ENCODE peak calls at places on chromosomes 3 and 15, in seven cellular contexts. S, L, D, P, U, Q and F are unnamed samples.

GRCh38 chr15:44527241-44527640 is 9.7 kb upstream of the EIF3J start:
- DNase-seq in S (no peak), Q (no peak), U (no peak), L (no peak), D (no peak), P (no peak), F (no peak)

GRCh38 chr15:66766282-66767228 is 64.5 kb downstream of the SMAD6 start:
- DNase-seq in U (no peak), S (no peak), L (no peak), P (peak), Q (no peak), D (no peak), F (no peak)

GRCh38 chr3:129195731-129196256 is 12.1 kb upstream of the CNBP start:
- DNase-seq in U (peak), S (no peak), Q (no peak), P (peak), L (no peak), D (peak), F (peak)

GRCh38 chr3:122973893-122974615 is 53.5 kb downstream of the SEMA5B start:
- DNase-seq in U (no peak), D (peak), P (no peak), L (no peak), S (no peak), Q (no peak), F (no peak)

GRCh38 chr15:31367730-31368344 is 41.2 kb downstream of the KLF13 start:
- DNase-seq in Q (no peak), L (no peak), S (no peak), U (no peak), D (no peak), P (no peak), F (no peak)

GRCh38 chr15:47870956-47871625 is 153.8 kb downstream of the SEMA6D start:
- DNase-seq in P (peak), U (no peak), D (no peak), Q (no peak), L (no peak), S (no peak), F (peak)

GRCh38 chr15:71252036-71252898 is 137.0 kb downstream of the THSD4 start:
- DNase-seq in P (no peak), Q (no peak), D (no peak), S (no peak), L (no peak), U (no peak), F (no peak)

GRCh38 chr3:83928391-83928790 is 1030.4 kb upstream of the CADM2 start:
- DNase-seq in L (no peak), S (peak), D (no peak), Q (no peak), U (peak), P (peak), F (no peak)

GRCh38 chr3:155517907-155518306 is 224.4 kb upstream of the STRIT1 start:
- DNase-seq in Q (no peak), L (no peak), P (no peak), D (no peak), S (no peak), U (no peak), F (no peak)

GRCh38 chr3:117622130-117622841 is 912.7 kb downstream of the TUSC7 start:
- DNase-seq in L (no peak), S (no peak), P (peak), U (no peak), Q (no peak), D (no peak), F (peak)

GRCh38 chr15:92832992-92833438 is 67.1 kb upstream of the CHD2 start:
- DNase-seq in S (no peak), P (no peak), D (peak), Q (no peak), U (no peak), L (no peak), F (no peak)

GRCh38 chr3:47227678-47228077 is 54.9 kb downstream of the KIF9 start:
- DNase-seq in D (peak), L (no peak), U (no peak), P (no peak), Q (no peak), S (no peak), F (no peak)

GRCh38 chr3:173583496-173583895 is 186.0 kb downstream of the NLGN1 start:
- DNase-seq in P (no peak), D (no peak), U (no peak), S (no peak), L (no peak), Q (no peak), F (no peak)

GRCh38 chr3:196399485-196399945 is 32.7 kb downstream of the UBXN7 start:
- DNase-seq in U (no peak), Q (no peak), L (no peak), S (no peak), D (no peak), P (no peak), F (peak)

GRCh38 chr3:45704544-45704943 is 15.3 kb downstream of the SACM1L start:
- DNase-seq in D (no peak), Q (no peak), P (no peak), S (no peak), L (no peak), U (no peak), F (no peak)

GRCh38 chr3:125125822-125126245 is 70.0 kb upstream of the HEG1 start:
- DNase-seq in U (no peak), Q (no peak), D (no peak), L (no peak), S (no peak), P (peak), F (peak)

GRCh38 chr15:73697033-73697467 is 12.9 kb downstream of the CD276 start:
- DNase-seq in Q (peak), P (peak), S (peak), L (peak), U (peak), D (peak), F (no peak)

GRCh38 chr15:79060175-79060574 is 30.4 kb downstream of the RASGRF1 start:
- DNase-seq in U (no peak), P (no peak), D (no peak), S (no peak), L (no peak), Q (no peak), F (no peak)

GRCh38 chr3:17258823-17259436 is 374.2 kb downstream of the PLCL2 start:
- DNase-seq in L (no peak), D (peak), U (peak), P (peak), S (no peak), Q (no peak), F (no peak)

GRCh38 chr3:56839784-56840724 is 38.3 kb upstream of the ARHGEF3 start:
- DNase-seq in D (no peak), Q (no peak), S (no peak), U (no peak), P (peak), L (no peak), F (no peak)

GRCh38 chr3:165883866-165884478 is 46.7 kb upstream of the BCHE start:
- DNase-seq in Q (no peak), U (no peak), S (no peak), D (no peak), L (no peak), P (peak), F (no peak)

GRCh38 chr3:98901032-98901464 is 447 bp downstream of the DCBLD2 start:
- DNase-seq in P (peak), Q (peak), S (peak), D (peak), L (no peak), U (peak), F (no peak)

GRCh38 chr3:120324185-120324584 is 25.0 kb downstream of the LRRC58 start:
- DNase-seq in S (no peak), Q (no peak), L (no peak), U (no peak), P (peak), D (no peak), F (no peak)

GRCh38 chr15:72722071-72722696 is 36.2 kb downstream of the BBS4 start:
- DNase-seq in S (peak), U (peak), L (no peak), D (peak), P (peak), Q (peak), F (no peak)

GRCh38 chr15:78100886-78101285 is 8.5 kb downstream of the SH2D7 start:
- DNase-seq in U (no peak), P (no peak), L (no peak), D (no peak), S (no peak), Q (no peak), F (no peak)

GRCh38 chr3:54988302-54989022 is 60.6 kb upstream of the LRTM1 start:
- DNase-seq in S (no peak), L (no peak), U (no peak), Q (no peak), P (peak), D (peak), F (peak)

GRCh38 chr15:84715442-84716035 is 400 bp downstream of the SEC11A start:
- DNase-seq in U (peak), P (peak), L (no peak), S (no peak), D (no peak), Q (peak), F (no peak)

GRCh38 chr3:194780706-194781105 is 95.0 kb downstream of the FAM43A start:
- DNase-seq in L (no peak), D (no peak), Q (no peak), S (no peak), P (no peak), U (no peak), F (no peak)

GRCh38 chr15:57604502-57604901 is 12.8 kb downstream of the MYZAP start:
- DNase-seq in Q (peak), D (no peak), U (no peak), L (no peak), P (no peak), S (no peak), F (no peak)

GRCh38 chr15:26722621-26723160 is 50.2 kb downstream of the GABRB3 start:
- DNase-seq in D (no peak), P (no peak), U (no peak), S (no peak), Q (no peak), L (peak), F (no peak)

GRCh38 chr3:197151562-197151961 is 121.9 kb upstream of the MELTF start:
- DNase-seq in D (peak), Q (peak), U (peak), S (no peak), L (no peak), P (peak), F (peak)

GRCh38 chr3:23735575-23736326 is 70.0 kb upstream of the UBE2E1 start:
- DNase-seq in L (no peak), Q (no peak), U (no peak), D (peak), S (no peak), P (peak), F (no peak)

GRCh38 chr15:40333922-40334492 is 6.7 kb downstream of the CCDC9B start:
- DNase-seq in U (peak), P (peak), Q (no peak), D (peak), L (peak), S (no peak), F (no peak)

GRCh38 chr3:16033889-16034687 is 140.4 kb upstream of the GALNT15 start:
- DNase-seq in U (no peak), Q (no peak), S (no peak), L (no peak), P (no peak), D (no peak), F (no peak)

GRCh38 chr3:181210275-181210674 is 220.7 kb upstream of the DNAJC19 start:
- DNase-seq in P (peak), L (no peak), D (no peak), Q (no peak), U (no peak), S (no peak), F (no peak)

GRCh38 chr15:65405793-65406192 is 17.0 kb downstream of the IGDCC4 start:
- DNase-seq in D (no peak), U (no peak), Q (no peak), P (no peak), L (no peak), S (no peak), F (no peak)

GRCh38 chr3:141009496-141009895 is 41.7 kb upstream of the SPSB4 start:
- DNase-seq in Q (no peak), S (no peak), L (no peak), P (no peak), U (no peak), D (no peak), F (no peak)

GRCh38 chr15:63121382-63122001 is at the start of gene LACTB:
- DNase-seq in Q (peak), U (peak), S (peak), L (peak), D (peak), P (peak), F (no peak)

GRCh38 chr3:140244893-140245292 is 309.9 kb downstream of the CLSTN2 start:
- DNase-seq in D (no peak), Q (no peak), S (no peak), P (no peak), U (no peak), L (no peak), F (no peak)

GRCh38 chr3:113330742-113331141 is 110.6 kb downstream of the CFAP44 start:
- DNase-seq in D (no peak), P (no peak), L (no peak), S (no peak), Q (no peak), U (no peak), F (no peak)

GRCh38 chr3:113329757-113330156 is 111.5 kb downstream of the CFAP44 start:
- DNase-seq in L (no peak), U (no peak), P (peak), D (no peak), S (no peak), Q (no peak), F (no peak)

GRCh38 chr3:113331187-113331586 is 110.1 kb downstream of the CFAP44 start:
- DNase-seq in L (no peak), S (no peak), U (no peak), D (no peak), Q (no peak), P (no peak), F (no peak)
- TF ChIP-seq CTCF in L (no peak), S (no peak), U (no peak), D (no peak), Q (no peak), P (no peak), F (no peak)

DNA sequence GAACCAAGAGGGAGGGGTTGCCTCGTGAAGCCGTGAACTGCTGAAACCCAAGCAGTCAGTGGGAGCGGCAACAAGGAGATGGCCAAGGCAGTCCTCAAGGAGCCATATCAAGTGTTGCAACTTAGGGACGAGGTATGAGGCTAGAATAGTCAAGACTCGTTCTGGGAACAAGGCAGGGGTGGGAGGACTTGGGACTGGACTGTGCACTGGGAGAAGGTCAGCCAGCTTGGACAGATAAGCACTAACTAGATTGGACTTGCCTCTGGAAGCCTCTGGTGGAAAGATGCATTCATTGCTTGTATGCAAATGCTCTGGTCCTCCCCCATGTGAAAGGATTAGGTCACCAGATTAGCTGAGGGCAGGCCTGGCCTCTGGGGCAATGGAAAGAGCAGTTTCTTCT is 123.3 kb upstream of the CTNNB1 start:
- DNase-seq in S (no peak), U (peak), Q (no peak), L (no peak), P (no peak), D (peak), F (no peak)
- TF ChIP-seq CTCF in S (no peak), U (peak), Q (no peak), L (no peak), P (no peak), D (no peak), F (no peak)

DNA sequence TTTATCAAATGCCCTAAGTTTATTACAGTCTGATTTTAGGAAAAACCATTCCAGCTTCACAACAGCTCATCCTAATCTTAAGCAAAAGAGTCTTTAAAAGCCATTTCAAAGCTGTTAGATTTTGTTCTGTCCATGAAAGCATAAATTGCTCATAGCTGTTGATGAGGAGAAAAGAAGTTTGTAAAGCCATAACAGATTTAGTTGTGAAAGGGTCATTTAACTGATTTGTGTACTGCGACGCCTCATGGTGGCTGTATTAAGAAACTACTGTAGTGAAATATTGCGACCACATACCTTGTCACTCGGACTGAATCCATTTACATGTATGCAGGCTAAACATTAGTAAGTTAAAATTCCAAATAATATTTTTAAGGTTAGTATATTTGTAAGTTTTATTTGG is 20.9 kb downstream of the BBX start:
- DNase-seq in L (no peak), U (no peak), P (peak), D (no peak), S (no peak), Q (no peak), F (no peak)
- TF ChIP-seq CTCF in L (no peak), U (peak), P (no peak), D (peak), S (no peak), Q (no peak), F (peak)

DNA sequence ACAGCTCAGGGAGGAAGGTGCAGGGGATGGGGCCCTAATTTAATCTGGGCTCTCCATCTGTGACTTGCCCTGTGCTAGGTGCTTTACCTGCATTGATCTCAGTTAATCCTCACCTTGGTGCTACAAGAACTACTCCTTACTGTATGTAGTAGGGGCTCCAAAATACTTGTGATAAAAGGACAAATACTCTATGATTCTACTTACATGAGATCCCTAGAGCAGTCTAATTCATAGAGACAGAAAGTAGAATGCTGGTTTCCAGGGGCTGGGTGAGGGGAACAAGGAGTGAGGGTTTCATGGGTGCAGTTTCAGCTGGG is 67.2 kb downstream of the SLC6A1 start:
- DNase-seq in L (no peak), P (no peak), D (no peak), Q (no peak), U (no peak), S (no peak), F (no peak)
- TF ChIP-seq CTCF in L (no peak), P (no peak), D (peak), Q (no peak), U (no peak), S (no peak), F (no peak)

DNA sequence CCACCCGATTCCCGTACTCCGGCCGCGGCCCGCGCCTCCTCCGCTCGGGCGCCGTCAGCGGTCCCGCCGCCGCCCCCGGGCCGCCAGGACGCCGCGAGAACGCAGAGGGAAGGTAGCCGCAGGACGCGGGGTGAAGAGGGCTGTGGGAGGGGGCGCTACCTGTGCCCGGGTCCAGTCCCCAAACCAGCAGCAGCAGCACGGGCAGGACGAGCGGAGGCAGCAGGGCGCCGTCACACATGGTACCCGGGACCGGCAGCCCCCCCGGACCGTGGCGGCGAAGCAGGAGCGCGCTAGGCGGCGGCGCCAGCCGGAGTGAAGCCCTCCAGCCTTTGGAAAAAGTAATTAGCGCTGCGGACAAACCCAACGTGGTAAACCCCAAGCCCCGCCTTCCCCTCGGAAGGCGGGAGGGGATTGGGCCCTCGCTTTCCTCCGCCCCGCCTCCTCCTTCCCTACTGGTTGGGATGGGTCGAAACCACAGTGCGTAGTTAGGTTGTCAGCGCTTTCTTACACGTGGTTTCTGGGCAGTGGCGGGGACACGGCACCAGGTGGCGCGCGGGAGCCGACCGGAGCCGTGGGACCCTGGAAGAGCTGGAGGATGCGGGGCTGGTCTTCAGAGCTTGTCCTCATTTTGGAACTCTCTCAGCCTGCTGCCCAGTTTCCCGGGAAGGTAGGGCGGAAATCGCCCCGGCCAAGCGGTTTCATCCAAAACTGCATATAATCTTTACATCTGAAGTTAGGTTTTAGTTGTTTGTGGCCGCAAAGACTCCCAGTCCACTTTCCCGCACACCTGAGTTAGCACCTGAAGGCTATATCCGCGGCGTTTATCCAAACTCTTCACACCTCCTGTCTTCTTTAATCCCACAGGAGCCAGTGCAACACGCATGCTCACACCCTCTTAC is at the start of gene ADAMTS17:
- DNase-seq in P (peak), D (peak), U (peak), Q (peak), L (peak), S (peak), F (no peak)
- TF ChIP-seq CTCF in P (peak), D (peak), U (peak), Q (peak), L (peak), S (peak), F (peak)